ENCODE peak calls at places on chromosomes 11 and 22, in seven cellular contexts. X is SK-N-SH, B is HCT116, C is K562, U is H1, N is GM12878, R is HepG2. H is an unnamed sample.

GRCh38 chr11:117034901-117035300 is 63.3 kb downstream of the SIK3 start:
- DNase-seq in U (no peak), B (no peak), R (no peak), C (no peak), N (no peak), X (no peak), H (no peak)

GRCh38 chr22:39090426-39091064 is 6.5 kb upstream of the APOBEC3H start:
- DNase-seq in R (no peak), C (no peak), X (no peak), U (no peak), B (no peak), N (no peak), H (no peak)

GRCh38 chr22:30841264-30841663 is 127.3 kb downstream of the MORC2 start:
- DNase-seq in R (no peak), U (no peak), C (no peak), B (no peak), X (no peak), N (no peak), H (no peak)

GRCh38 chr11:79242616-79243015 is 198.2 kb downstream of the TENM4 start:
- DNase-seq in X (no peak), U (no peak), R (no peak), N (no peak), C (no peak), B (no peak), H (no peak)

GRCh38 chr11:130427581-130428211 is 713 bp downstream of the ADAMTS8 start:
- DNase-seq in N (no peak), B (no peak), C (no peak), R (no peak), U (no peak), X (peak; percentile 56), H (no peak)

GRCh38 chr22:40326905-40327735 is 19.2 kb upstream of the ADSL start:
- DNase-seq in X (no peak), C (no peak), R (no peak), U (no peak), B (no peak), N (no peak), H (no peak)

GRCh38 chr11:94647926-94648325 is 80.8 kb downstream of the PIWIL4 start:
- DNase-seq in R (no peak), B (no peak), X (peak; percentile 40), C (no peak), N (no peak), U (no peak), H (no peak)

GRCh38 chr11:17978553-17979287 is 34.1 kb downstream of the SERGEF start:
- DNase-seq in B (no peak), U (no peak), N (no peak), R (peak; percentile 59), X (peak; percentile 61), C (peak; percentile 52), H (peak; percentile 25)

GRCh38 chr11:117354550-117354949 is 26.9 kb downstream of the CEP164 start:
- DNase-seq in X (no peak), B (no peak), N (no peak), R (no peak), U (no peak), C (no peak), H (no peak)

GRCh38 chr22:49193348-49193747 is 634.3 kb downstream of the BRD1 start:
- DNase-seq in R (no peak), U (no peak), N (no peak), C (no peak), X (no peak), B (no peak), H (no peak)

GRCh38 chr11:69644071-69644961 is 3.4 kb downstream of the CCND1 start:
- DNase-seq in X (peak; percentile 72), U (no peak), R (peak; percentile 66), B (no peak), C (peak; percentile 53), N (no peak), H (no peak)

GRCh38 chr11:10561947-10562346 is 6.5 kb downstream of the LYVE1 start:
- DNase-seq in N (no peak), R (no peak), X (no peak), C (no peak), B (no peak), U (no peak), H (no peak)

GRCh38 chr11:75474240-75474639 is 41.2 kb upstream of the KLHL35 start:
- DNase-seq in N (no peak), X (no peak), U (no peak), R (no peak), B (no peak), C (no peak), H (no peak)

GRCh38 chr11:75547617-75548054 is 14.4 kb upstream of the SERPINH1 start:
- DNase-seq in X (peak; percentile 88), U (no peak), C (peak; percentile 85), N (no peak), R (peak; percentile 64), B (no peak), H (no peak)

GRCh38 chr22:36359172-36359973 is 28.4 kb downstream of the MYH9 start:
- DNase-seq in B (no peak), X (no peak), R (no peak), N (peak; percentile 86), U (no peak), C (no peak), H (no peak)
- H3K4me1 ChIP-seq in B (peaks cover 63% of the 10 kb centered on the region), X (peaks cover 28% of the 10 kb centered on the region), R (peaks cover 100% of the 10 kb centered on the region), N (peaks cover 90% of the 10 kb centered on the region), U (peaks cover 45% of the 10 kb centered on the region), C (peaks cover 7% of the 10 kb centered on the region), H (peaks cover 32% of the 10 kb centered on the region)

DNA sequence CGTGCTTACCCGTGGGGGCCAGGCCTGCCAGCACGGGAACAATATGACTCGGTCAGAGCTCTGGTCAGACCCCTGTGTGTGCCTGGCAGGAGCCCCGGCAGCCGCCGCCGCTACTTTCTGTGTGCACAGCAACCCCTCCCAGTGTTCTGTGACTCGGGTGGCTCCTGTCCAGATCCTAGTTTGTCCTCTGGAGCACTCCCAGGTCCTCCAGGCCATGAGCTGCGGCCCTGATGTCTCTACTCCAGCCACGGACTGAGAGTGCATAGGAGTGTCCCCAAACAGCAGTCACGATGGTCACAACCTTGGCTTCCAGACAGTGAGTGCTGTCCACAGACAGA is 3.2 kb downstream of the NDUFS8 start:
- DNase-seq in X (no peak), C (no peak), R (no peak), U (no peak), N (no peak), B (no peak), H (no peak)
- TF ChIP-seq YY1 in X (no peak), C (no peak), R (no peak), U (no peak), N (no peak), B (no peak), H (no peak)

DNA sequence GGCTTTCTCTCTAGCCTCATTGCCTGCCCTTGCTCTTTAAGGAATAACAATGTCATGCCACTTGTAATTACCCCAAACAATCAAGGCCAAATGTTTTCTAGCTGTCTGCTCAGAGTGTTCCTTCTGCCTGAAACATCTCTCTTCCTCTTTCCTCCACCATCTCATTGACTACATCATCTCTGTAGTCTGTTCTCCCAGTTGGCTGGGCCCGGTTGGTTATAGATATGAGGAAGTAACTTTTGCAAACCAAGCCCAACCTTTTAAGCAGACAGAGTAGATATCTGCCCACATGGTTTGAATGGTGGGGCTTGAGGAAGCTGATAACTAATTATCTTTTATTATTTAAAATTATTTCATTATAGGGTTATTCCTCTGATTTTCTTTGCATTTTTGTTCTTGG is 104.5 kb downstream of the NTM start:
- DNase-seq in X (no peak), R (no peak), U (no peak), C (no peak), B (no peak), N (no peak), H (no peak)
- H3K4me1 ChIP-seq in X (no peaks in the 10 kb centered on the region), R (no peaks in the 10 kb centered on the region), U (peaks cover 4% of the 10 kb centered on the region), C (no peaks in the 10 kb centered on the region), B (no peaks in the 10 kb centered on the region), N (no peaks in the 10 kb centered on the region), H (no peaks in the 10 kb centered on the region)

GRCh38 chr22:37735054-37735453 is 38.2 kb downstream of the TRIOBP start:
- DNase-seq in C (peak; percentile 71), U (no peak), N (no peak), X (peak; percentile 91), R (peak; percentile 72), B (no peak), H (no peak)
- TF ChIP-seq YY1 in C (no peak), U (no peak), N (no peak), X (no peak), R (peak; percentile 47), B (no peak), H (no peak)